ENCODE peak calls at places on chromosome 11, in eight cellular contexts. H is heart left ventricle; V is neural progenitor cell; M is fibroblast of lung; U is kidney; K is mucosa of descending colon; A is psoas muscle; T is CD8-positive, alpha-beta T cell. Z is an unnamed sample. For H3K4me1 and H3K36me3, the result is how much of the 10 kb centered on the place peaks cover.

GRCh38 chr11:2453436-2453835 is 8.6 kb downstream of the KCNQ1 start:
- DNase-seq in V (no peak), M (no peak), U (no peak), K (no peak), A (no peak), H (no peak), T (no peak), Z (no peak)

GRCh38 chr11:132037467-132037862 is 667.0 kb downstream of the NTM start:
- DNase-seq in T (no peak), K (no peak), V (no peak), H (no peak), A (no peak), M (no peak), U (no peak), Z (no peak)

GRCh38 chr11:123409886-123410549 is 20.1 kb upstream of the GRAMD1B start:
- DNase-seq in A (no peak), T (no peak), H (no peak), U (no peak), M (no peak), V (no peak), K (no peak), Z (no peak)

GRCh38 chr11:115869780-115870431 is 365.7 kb upstream of the CADM1 start:
- DNase-seq in H (no peak), A (no peak), M (peak), K (peak), T (peak), V (peak), U (no peak), Z (peak)

GRCh38 chr11:3666023-3666530 is 5.1 kb downstream of the CHRNA10 start:
- DNase-seq in U (no peak), K (no peak), H (no peak), M (no peak), V (no peak), T (no peak), A (no peak), Z (no peak)

GRCh38 chr11:17385492-17385891 is 3.0 kb downstream of the KCNJ11 start:
- DNase-seq in A (no peak), K (no peak), U (no peak), H (no peak), T (no peak), M (no peak), V (no peak), Z (no peak)

GRCh38 chr11:93817426-93818348 is 32.7 kb downstream of the VSTM5 start:
- DNase-seq in T (no peak), U (no peak), K (no peak), H (no peak), M (no peak), A (no peak), V (no peak), Z (no peak)

GRCh38 chr11:47768090-47768620 is 1.0 kb upstream of the FNBP4 start:
- DNase-seq in H (peak), M (peak), K (peak), V (peak), T (peak), A (peak), U (peak), Z (peak)

GRCh38 chr11:107545101-107545514 is 20.4 kb downstream of the ALKBH8 start:
- DNase-seq in A (no peak), V (no peak), K (no peak), M (peak), T (no peak), H (no peak), U (no peak), Z (no peak)

GRCh38 chr11:76674517-76675400 is 4.2 kb upstream of the LRRC32 start:
- DNase-seq in K (no peak), V (peak), U (peak), A (no peak), T (no peak), H (no peak), M (no peak), Z (no peak)

GRCh38 chr11:117843666-117844484 is 19.3 kb upstream of the FXYD2 start:
- DNase-seq in M (peak), T (peak), V (peak), H (peak), A (peak), U (peak), K (peak), Z (peak)

GRCh38 chr11:17978553-17979287 is 34.1 kb downstream of the SERGEF start:
- DNase-seq in U (no peak), A (peak), M (peak), V (peak), H (peak), K (peak), T (no peak), Z (no peak)

GRCh38 chr11:59918987-59919589 is 19.1 kb upstream of the OOSP1 start:
- DNase-seq in H (no peak), U (no peak), A (no peak), T (no peak), V (peak), K (no peak), M (peak), Z (no peak)

GRCh38 chr11:33403344-33403743 is 146.2 kb downstream of the HIPK3 start:
- DNase-seq in H (no peak), K (no peak), U (no peak), V (no peak), M (no peak), T (no peak), A (no peak), Z (no peak)

GRCh38 chr11:102476812-102477211 is 24.2 kb upstream of the TMEM123 start:
- DNase-seq in T (peak), K (peak), A (no peak), H (peak), U (no peak), M (no peak), V (peak), Z (no peak)

GRCh38 chr11:88175004-88175706 is at the start of gene RAB38:
- DNase-seq in U (peak), T (peak), K (peak), H (no peak), M (peak), A (peak), V (peak), Z (peak)

GRCh38 chr11:88174627-88175003 is 628 bp downstream of the RAB38 start:
- DNase-seq in T (peak), H (peak), A (peak), M (peak), K (peak), V (peak), U (peak), Z (peak)

GRCh38 chr11:88178211-88178610 is 3.0 kb upstream of the RAB38 start:
- DNase-seq in U (no peak), K (no peak), H (no peak), V (no peak), A (no peak), M (peak), T (no peak), Z (no peak)

GRCh38 chr11:88179141-88179540 is 3.9 kb upstream of the RAB38 start:
- DNase-seq in T (no peak), H (no peak), U (no peak), A (no peak), M (peak), V (no peak), K (no peak), Z (no peak)

GRCh38 chr11:88175707-88176066 is 444 bp upstream of the RAB38 start:
- DNase-seq in M (peak), U (peak), A (no peak), T (no peak), K (no peak), H (no peak), V (peak), Z (no peak)
- H3K4me1 ChIP-seq in M (under half), U (under half), A (under half), T (under half), K (under half), H (under half), V (under half), Z (under half)

GRCh38 chr11:133907841-133908241 is 48.9 kb downstream of the IGSF9B start:
- DNase-seq in H (no peak), K (no peak), U (no peak), T (no peak), M (no peak), A (no peak), V (no peak), Z (peak)
- H3K36me3 ChIP-seq in H (half or more), K (under half), U (under half), T (under half), M (under half), A (under half), V (under half), Z (under half)

GRCh38 chr11:36569095-36569494 is 1.3 kb downstream of the RAG1 start:
- DNase-seq in M (no peak), U (no peak), K (no peak), T (no peak), V (no peak), A (no peak), H (no peak), Z (no peak)
- H3K4me1 ChIP-seq in M (under half), U (under half), K (under half), T (under half), V (under half), A (under half), H (under half), Z (under half)

DNA sequence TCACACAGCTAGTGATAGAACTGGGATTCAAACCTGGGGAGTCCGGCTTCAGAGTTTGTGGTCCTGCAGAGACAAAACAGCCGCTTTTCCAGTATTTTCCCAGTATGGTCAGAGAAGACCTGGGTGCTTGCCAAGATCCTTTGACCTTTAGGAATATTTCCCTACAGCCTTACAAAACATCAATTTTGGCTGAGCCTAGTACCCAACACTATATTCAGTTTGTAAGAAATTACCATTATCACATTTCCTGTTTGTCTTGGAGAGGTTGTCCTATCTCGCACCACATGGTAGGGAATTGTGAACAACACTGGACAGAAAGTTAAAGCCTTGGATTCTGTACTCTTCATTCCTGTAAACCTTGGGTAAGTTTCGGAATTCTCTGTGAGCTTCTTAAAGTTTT is 10.7 kb upstream of the NEU3 start:
- DNase-seq in K (no peak), T (no peak), H (no peak), A (no peak), V (no peak), U (no peak), M (no peak), Z (no peak)
- H3K36me3 ChIP-seq in K (under half), T (under half), H (half or more), A (half or more), V (under half), U (under half), M (under half), Z (half or more)

GRCh38 chr11:128481135-128481534 is 106.2 kb downstream of the ETS1 start:
- DNase-seq in U (no peak), K (no peak), H (no peak), M (peak), A (no peak), V (no peak), T (no peak), Z (no peak)

GRCh38 chr11:128480665-128481064 is 106.7 kb downstream of the ETS1 start:
- DNase-seq in T (no peak), U (no peak), K (no peak), A (no peak), H (no peak), M (no peak), V (no peak), Z (no peak)

GRCh38 chr11:128482512-128483191 is 104.7 kb downstream of the ETS1 start:
- DNase-seq in M (peak), T (no peak), V (no peak), K (no peak), H (peak), U (peak), A (peak), Z (no peak)

GRCh38 chr11:128483211-128483788 is 104.1 kb downstream of the ETS1 start:
- DNase-seq in T (no peak), K (no peak), V (no peak), M (no peak), A (no peak), U (no peak), H (no peak), Z (no peak)

GRCh38 chr11:128482092-128482491 is 105.3 kb downstream of the ETS1 start:
- DNase-seq in U (no peak), M (no peak), V (no peak), H (no peak), T (no peak), A (no peak), K (no peak), Z (no peak)
- H3K4me1 ChIP-seq in U (under half), M (under half), V (under half), H (half or more), T (half or more), A (under half), K (under half), Z (half or more)

GRCh38 chr11:13378316-13378715 is 84.7 kb downstream of the BTBD10 start:
- DNase-seq in V (no peak), U (no peak), H (no peak), A (no peak), K (no peak), M (no peak), T (no peak), Z (no peak)
- H3K36me3 ChIP-seq in V (under half), U (under half), H (half or more), A (half or more), K (under half), M (under half), T (half or more), Z (half or more)

DNA sequence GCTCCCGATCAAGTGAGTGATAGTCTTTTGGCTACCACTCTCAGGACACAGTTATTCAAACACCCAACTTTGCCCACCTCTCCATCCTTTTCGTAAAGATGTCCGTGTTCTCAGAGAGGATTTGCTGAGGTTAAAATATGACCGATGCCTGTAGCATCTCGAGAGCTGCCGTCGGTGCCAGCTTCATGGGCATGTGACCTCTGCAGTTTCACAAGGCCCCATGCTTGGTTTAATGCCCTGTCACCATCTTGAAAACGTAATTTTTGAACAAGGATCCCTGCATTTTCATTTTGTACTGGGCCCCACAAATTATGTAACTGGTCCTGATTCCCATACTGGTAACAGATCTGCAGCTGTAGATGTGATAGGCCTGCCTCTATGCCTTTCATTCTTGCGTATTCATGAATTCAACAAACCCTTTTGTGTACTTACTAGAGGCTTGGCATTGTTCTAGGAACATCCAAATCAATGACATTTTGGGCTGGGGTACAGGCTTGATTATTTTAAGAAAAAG is 85.1 kb downstream of the BMAL1 start:
- DNase-seq in A (no peak), K (no peak), U (no peak), H (no peak), T (no peak), V (no peak), M (no peak), Z (no peak)
- H3K4me1 ChIP-seq in A (under half), K (under half), U (under half), H (under half), T (under half), V (under half), M (under half), Z (under half)

DNA sequence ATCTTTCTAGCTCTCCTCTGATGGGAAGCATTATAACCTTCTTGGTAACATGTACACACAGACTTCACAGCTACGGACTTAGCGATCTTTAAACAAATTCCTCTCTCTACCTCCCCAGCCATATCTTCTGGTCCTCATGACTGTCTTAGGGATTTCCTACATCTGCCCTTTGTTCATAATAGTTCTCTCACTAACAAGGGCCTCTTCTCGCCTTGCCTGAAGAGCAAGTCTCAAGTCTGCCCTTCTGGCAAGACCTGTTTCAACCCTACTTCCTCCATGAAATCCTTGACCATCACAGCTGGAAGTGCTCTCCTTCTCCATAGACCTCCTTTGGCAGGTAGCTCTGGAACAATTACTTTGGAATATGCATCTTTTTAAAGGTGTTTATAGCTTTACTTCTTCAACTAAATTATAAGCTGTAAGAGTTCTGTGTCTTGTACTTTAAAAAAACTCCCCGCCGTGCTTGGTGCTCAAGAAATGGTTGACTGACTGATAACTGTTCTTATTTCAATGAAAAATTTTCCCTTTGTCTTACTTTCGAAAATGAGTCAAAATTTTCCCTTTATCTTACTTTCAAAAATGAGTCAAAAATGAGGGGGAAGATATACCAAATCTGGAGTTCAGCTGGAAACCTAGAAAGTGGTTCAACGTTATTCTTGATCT is 34.7 kb downstream of the SNX19 start:
- DNase-seq in U (no peak), H (no peak), K (no peak), V (no peak), A (no peak), M (no peak), T (no peak), Z (no peak)
- H3K36me3 ChIP-seq in U (half or more), H (half or more), K (under half), V (under half), A (half or more), M (under half), T (half or more), Z (half or more)

GRCh38 chr11:46293616-46294015 is 16.2 kb downstream of the CREB3L1 start:
- DNase-seq in T (no peak), V (no peak), K (no peak), H (no peak), U (peak), A (no peak), M (peak), Z (no peak)

GRCh38 chr11:46294365-46295309 is 17.2 kb downstream of the CREB3L1 start:
- DNase-seq in T (no peak), K (no peak), V (peak), A (no peak), H (peak), U (peak), M (peak), Z (no peak)

GRCh38 chr11:46296520-46297448 is 19.3 kb downstream of the CREB3L1 start:
- DNase-seq in H (peak), A (peak), T (no peak), M (peak), V (peak), U (peak), K (no peak), Z (no peak)

GRCh38 chr11:46295312-46295995 is 18.0 kb downstream of the CREB3L1 start:
- DNase-seq in T (peak), U (peak), H (peak), A (peak), K (peak), V (peak), M (peak), Z (peak)

GRCh38 chr11:46295996-46296519 is 18.6 kb downstream of the CREB3L1 start:
- DNase-seq in A (no peak), K (no peak), V (no peak), U (peak), M (no peak), H (no peak), T (no peak), Z (no peak)
- H3K4me1 ChIP-seq in A (under half), K (under half), V (under half), U (under half), M (half or more), H (under half), T (under half), Z (under half)

Z was measured in upper lobe of right lung.